ENCODE peak calls at places on chromosomes 5 and 9, in five cellular contexts. One of them, this sample, is unnamed.

GRCh38 chr5:135878156-135878620 is 17.5 kb downstream of the IL9 start:
- DNase-seq in HCT116: no peak
- DNase-seq in astrocyte of the spinal cord: no peak
- DNase-seq in endothelial cell of umbilical vein: no peak
- DNase-seq in IMR-90: no peak
- DNase-seq in this sample: no peak

GRCh38 chr9:37917801-37918664 is 14.1 kb upstream of the SLC25A51 start:
- DNase-seq in HCT116: no peak
- DNase-seq in astrocyte of the spinal cord: no peak
- DNase-seq in endothelial cell of umbilical vein: no peak
- DNase-seq in IMR-90: no peak
- DNase-seq in this sample: no peak

GRCh38 chr9:89576404-89576824 is 28.4 kb upstream of the GADD45G start:
- DNase-seq in HCT116: peak
- DNase-seq in astrocyte of the spinal cord: peak
- DNase-seq in endothelial cell of umbilical vein: peak
- DNase-seq in IMR-90: peak
- DNase-seq in this sample: peak

GRCh38 chr9:75087279-75087823 is 604 bp downstream of the NMRK1 start:
- DNase-seq in HCT116: no peak
- DNase-seq in astrocyte of the spinal cord: peak
- DNase-seq in endothelial cell of umbilical vein: peak
- DNase-seq in IMR-90: peak
- DNase-seq in this sample: peak

GRCh38 chr5:157870837-157871834 is 12.2 kb upstream of the CLINT1 start:
- DNase-seq in HCT116: peak
- DNase-seq in astrocyte of the spinal cord: peak
- DNase-seq in endothelial cell of umbilical vein: peak
- DNase-seq in IMR-90: peak
- DNase-seq in this sample: peak

GRCh38 chr9:81529556-81530193 is 159.7 kb downstream of the TLE1 start:
- DNase-seq in HCT116: peak
- DNase-seq in astrocyte of the spinal cord: peak
- DNase-seq in endothelial cell of umbilical vein: peak
- DNase-seq in IMR-90: peak
- DNase-seq in this sample: peak

GRCh38 chr5:176875014-176875550 is 24.1 kb downstream of the HK3 start:
- DNase-seq in HCT116: no peak
- DNase-seq in astrocyte of the spinal cord: no peak
- DNase-seq in endothelial cell of umbilical vein: no peak
- DNase-seq in IMR-90: no peak
- DNase-seq in this sample: no peak

GRCh38 chr5:39219433-39219832 is at the start of gene FYB1:
- DNase-seq in HCT116: no peak
- DNase-seq in astrocyte of the spinal cord: no peak
- DNase-seq in endothelial cell of umbilical vein: no peak
- DNase-seq in IMR-90: no peak
- DNase-seq in this sample: peak

GRCh38 chr9:128084746-128085145 is 16.7 kb downstream of the SLC25A25 start:
- DNase-seq in HCT116: no peak
- DNase-seq in astrocyte of the spinal cord: no peak
- DNase-seq in endothelial cell of umbilical vein: no peak
- DNase-seq in IMR-90: peak
- DNase-seq in this sample: no peak

GRCh38 chr9:86282979-86283535 is 719 bp upstream of the ISCA1 start:
- DNase-seq in HCT116: no peak
- DNase-seq in astrocyte of the spinal cord: peak
- DNase-seq in endothelial cell of umbilical vein: no peak
- DNase-seq in IMR-90: peak
- DNase-seq in this sample: peak

GRCh38 chr9:127194881-127195713 is 69.5 kb upstream of the GARNL3 start:
- DNase-seq in HCT116: peak
- DNase-seq in astrocyte of the spinal cord: no peak
- DNase-seq in endothelial cell of umbilical vein: no peak
- DNase-seq in IMR-90: peak
- DNase-seq in this sample: peak

DNA sequence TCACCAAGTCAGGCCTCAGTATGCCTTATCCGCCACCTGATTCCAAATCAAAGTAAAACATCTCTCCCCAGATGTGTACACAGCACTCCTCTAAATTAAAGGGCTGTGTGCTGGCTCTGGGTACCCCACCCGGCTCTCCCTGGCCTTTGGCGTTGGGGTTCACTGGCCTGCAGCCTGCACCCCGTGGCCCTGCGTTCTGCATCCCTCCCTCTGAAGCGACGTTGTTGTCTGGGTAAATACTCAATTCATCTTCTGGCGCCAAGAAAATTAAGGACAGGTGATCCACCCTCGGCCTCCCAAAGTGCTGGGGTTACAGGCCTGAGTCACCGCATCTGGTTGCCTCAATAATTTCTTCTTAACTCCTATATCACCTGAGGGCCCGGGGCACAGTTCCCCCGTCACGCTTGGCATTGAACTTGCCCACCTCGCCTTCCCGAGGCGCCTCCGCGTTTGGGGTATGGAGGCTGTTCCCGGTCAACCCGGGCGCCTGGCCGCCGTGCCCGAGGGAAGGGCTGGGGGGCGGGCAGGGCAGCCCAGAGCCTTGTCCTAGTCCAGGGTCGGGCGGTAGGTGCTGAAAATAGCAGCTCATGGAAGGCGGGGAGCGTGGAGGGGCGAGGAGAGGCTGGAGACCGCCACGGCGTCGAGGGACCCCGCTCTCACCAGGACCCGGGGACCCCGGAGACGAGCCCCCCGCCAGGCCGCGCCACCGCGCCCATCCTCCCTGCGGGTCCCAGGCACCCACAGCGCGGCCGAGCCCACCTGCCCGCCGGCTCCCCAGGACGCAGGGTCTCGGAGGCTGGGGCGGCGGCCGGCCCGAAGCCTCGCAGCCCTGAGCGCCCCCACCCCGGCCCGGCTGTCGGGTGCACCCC is 531 bp downstream of the ABO start:
- DNase-seq in HCT116: no peak
- DNase-seq in astrocyte of the spinal cord: no peak
- DNase-seq in endothelial cell of umbilical vein: no peak
- DNase-seq in IMR-90: no peak
- DNase-seq in this sample: no peak
- H3K4me3 ChIP-seq in HCT116: peak
- H3K4me3 ChIP-seq in astrocyte of the spinal cord: no peak
- H3K4me3 ChIP-seq in endothelial cell of umbilical vein: no peak
- H3K4me3 ChIP-seq in IMR-90: no peak
- H3K4me3 ChIP-seq in this sample: no peak

GRCh38 chr9:99011161-99011709 is 67.5 kb downstream of the COL15A1 start:
- DNase-seq in HCT116: no peak
- DNase-seq in astrocyte of the spinal cord: peak
- DNase-seq in endothelial cell of umbilical vein: no peak
- DNase-seq in IMR-90: peak
- DNase-seq in this sample: no peak
- TF ChIP-seq CTCF in HCT116: no peak
- TF ChIP-seq CTCF in astrocyte of the spinal cord: no peak
- TF ChIP-seq CTCF in endothelial cell of umbilical vein: no peak
- TF ChIP-seq CTCF in IMR-90: no peak
- TF ChIP-seq CTCF in this sample: no peak

GRCh38 chr9:21935631-21936030 is 58.6 kb downstream of the CDKN2A start:
- DNase-seq in HCT116: no peak
- DNase-seq in astrocyte of the spinal cord: no peak
- DNase-seq in endothelial cell of umbilical vein: no peak
- DNase-seq in IMR-90: no peak
- DNase-seq in this sample: no peak

GRCh38 chr9:21933281-21933680 is 60.9 kb downstream of the CDKN2A start:
- DNase-seq in HCT116: peak
- DNase-seq in astrocyte of the spinal cord: no peak
- DNase-seq in endothelial cell of umbilical vein: no peak
- DNase-seq in IMR-90: no peak
- DNase-seq in this sample: peak

GRCh38 chr9:21936161-21936560 is 58.0 kb downstream of the CDKN2A start:
- DNase-seq in HCT116: no peak
- DNase-seq in astrocyte of the spinal cord: no peak
- DNase-seq in endothelial cell of umbilical vein: no peak
- DNase-seq in IMR-90: no peak
- DNase-seq in this sample: no peak

GRCh38 chr9:21931428-21931827 is 62.8 kb downstream of the CDKN2A start:
- DNase-seq in HCT116: no peak
- DNase-seq in astrocyte of the spinal cord: no peak
- DNase-seq in endothelial cell of umbilical vein: no peak
- DNase-seq in IMR-90: peak
- DNase-seq in this sample: peak

DNA sequence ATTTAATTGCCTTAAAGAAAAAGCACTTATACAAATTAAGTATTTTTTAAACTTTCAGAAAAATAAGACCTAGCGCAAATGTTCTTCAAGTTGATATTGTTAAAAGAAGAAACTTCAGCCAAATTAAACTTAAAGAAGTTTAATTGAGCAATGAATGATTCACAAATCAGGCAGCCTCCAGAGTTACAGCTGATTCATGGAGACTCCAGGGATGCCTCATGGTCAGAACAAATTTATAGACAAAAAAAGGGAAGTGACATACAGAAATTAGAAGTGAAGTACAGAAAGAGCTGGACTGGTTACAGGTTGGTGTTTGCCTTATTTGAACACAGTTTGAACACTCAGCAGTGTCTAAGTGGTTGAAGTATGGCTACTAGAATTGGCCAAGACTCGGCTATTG is 60.3 kb downstream of the CDKN2A start:
- DNase-seq in HCT116: no peak
- DNase-seq in astrocyte of the spinal cord: peak
- DNase-seq in endothelial cell of umbilical vein: no peak
- DNase-seq in IMR-90: peak
- DNase-seq in this sample: peak
- H3K4me3 ChIP-seq in HCT116: no peak
- H3K4me3 ChIP-seq in astrocyte of the spinal cord: no peak
- H3K4me3 ChIP-seq in endothelial cell of umbilical vein: no peak
- H3K4me3 ChIP-seq in IMR-90: no peak
- H3K4me3 ChIP-seq in this sample: no peak

DNA sequence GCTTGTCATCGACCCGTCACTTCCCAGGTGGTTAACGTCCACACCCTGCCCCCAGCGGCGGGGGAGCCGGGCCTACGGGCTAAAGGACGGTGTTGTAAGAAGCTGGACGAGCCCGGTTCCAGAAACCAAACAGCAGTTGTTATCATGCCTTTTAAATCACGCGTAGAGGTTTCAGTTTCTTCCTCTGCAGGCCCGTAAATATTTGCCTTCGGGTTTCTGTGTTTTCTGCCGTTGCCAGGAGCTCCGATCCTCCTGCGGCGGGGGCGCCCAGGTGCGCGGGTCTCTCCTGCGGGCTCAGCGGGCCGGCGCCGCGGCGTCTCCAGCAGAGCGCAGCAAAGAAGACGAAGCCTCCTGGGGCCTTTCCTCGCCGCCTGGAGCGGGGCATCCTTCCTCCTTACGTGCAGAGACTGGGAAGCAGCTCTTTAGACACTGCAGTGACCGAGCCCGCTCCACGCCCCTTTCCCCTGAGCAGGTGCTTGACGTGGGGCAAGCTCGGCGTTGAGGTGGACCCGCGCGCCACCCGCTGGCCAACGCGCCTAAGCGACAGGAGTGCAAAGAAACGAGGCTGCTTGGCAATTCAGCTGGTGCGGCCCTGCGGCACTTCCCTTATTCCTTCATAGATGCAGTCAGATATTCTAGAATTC is 21.8 kb upstream of the TTC1 start:
- DNase-seq in HCT116: peak
- DNase-seq in astrocyte of the spinal cord: peak
- DNase-seq in endothelial cell of umbilical vein: peak
- DNase-seq in IMR-90: peak
- DNase-seq in this sample: peak
- TF ChIP-seq CTCF in HCT116: peak
- TF ChIP-seq CTCF in astrocyte of the spinal cord: peak
- TF ChIP-seq CTCF in endothelial cell of umbilical vein: peak
- TF ChIP-seq CTCF in IMR-90: peak
- TF ChIP-seq CTCF in this sample: peak

GRCh38 chr9:14272924-14273528 is 40.9 kb downstream of the NFIB start:
- DNase-seq in HCT116: no peak
- DNase-seq in astrocyte of the spinal cord: peak
- DNase-seq in endothelial cell of umbilical vein: peak
- DNase-seq in IMR-90: no peak
- DNase-seq in this sample: no peak
- H3K4me3 ChIP-seq in HCT116: no peak
- H3K4me3 ChIP-seq in astrocyte of the spinal cord: no peak
- H3K4me3 ChIP-seq in endothelial cell of umbilical vein: no peak
- H3K4me3 ChIP-seq in IMR-90: no peak
- H3K4me3 ChIP-seq in this sample: no peak

DNA sequence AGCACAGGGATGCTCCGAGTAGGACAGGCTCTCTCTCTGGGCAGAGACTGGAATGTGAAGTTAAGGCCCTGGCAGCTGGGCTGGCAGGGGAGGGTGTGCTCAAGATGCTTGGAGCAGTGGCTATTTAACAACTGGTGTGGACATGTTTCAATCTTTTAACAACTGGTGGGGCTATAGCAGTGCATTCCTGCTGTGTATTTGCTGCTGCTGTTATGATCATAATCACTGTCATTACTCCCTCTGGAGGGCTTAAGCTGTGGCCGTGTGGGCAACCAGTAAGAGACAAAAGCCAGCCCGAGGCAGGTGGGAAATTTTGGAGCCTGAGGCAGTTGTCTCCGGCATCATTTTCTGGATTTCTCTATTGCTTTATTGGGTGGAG is 33.3 kb upstream of the PTGS1 start:
- DNase-seq in HCT116: no peak
- DNase-seq in astrocyte of the spinal cord: no peak
- DNase-seq in endothelial cell of umbilical vein: no peak
- DNase-seq in IMR-90: no peak
- DNase-seq in this sample: no peak
- TF ChIP-seq CTCF in HCT116: no peak
- TF ChIP-seq CTCF in astrocyte of the spinal cord: no peak
- TF ChIP-seq CTCF in endothelial cell of umbilical vein: no peak
- TF ChIP-seq CTCF in IMR-90: no peak
- TF ChIP-seq CTCF in this sample: no peak

GRCh38 chr9:108567571-108567970 is 288.2 kb downstream of the ACTL7B start:
- DNase-seq in HCT116: no peak
- DNase-seq in astrocyte of the spinal cord: no peak
- DNase-seq in endothelial cell of umbilical vein: no peak
- DNase-seq in IMR-90: no peak
- DNase-seq in this sample: no peak

GRCh38 chr9:108565651-108566378 is 290.0 kb downstream of the ACTL7B start:
- DNase-seq in HCT116: peak
- DNase-seq in astrocyte of the spinal cord: peak
- DNase-seq in endothelial cell of umbilical vein: peak
- DNase-seq in IMR-90: peak
- DNase-seq in this sample: peak

GRCh38 chr9:108568093-108568492 is 287.7 kb downstream of the ACTL7B start:
- DNase-seq in HCT116: no peak
- DNase-seq in astrocyte of the spinal cord: no peak
- DNase-seq in endothelial cell of umbilical vein: no peak
- DNase-seq in IMR-90: no peak
- DNase-seq in this sample: peak

GRCh38 chr9:108575286-108575685 is 280.5 kb downstream of the ACTL7B start:
- DNase-seq in HCT116: no peak
- DNase-seq in astrocyte of the spinal cord: no peak
- DNase-seq in endothelial cell of umbilical vein: no peak
- DNase-seq in IMR-90: no peak
- DNase-seq in this sample: no peak

DNA sequence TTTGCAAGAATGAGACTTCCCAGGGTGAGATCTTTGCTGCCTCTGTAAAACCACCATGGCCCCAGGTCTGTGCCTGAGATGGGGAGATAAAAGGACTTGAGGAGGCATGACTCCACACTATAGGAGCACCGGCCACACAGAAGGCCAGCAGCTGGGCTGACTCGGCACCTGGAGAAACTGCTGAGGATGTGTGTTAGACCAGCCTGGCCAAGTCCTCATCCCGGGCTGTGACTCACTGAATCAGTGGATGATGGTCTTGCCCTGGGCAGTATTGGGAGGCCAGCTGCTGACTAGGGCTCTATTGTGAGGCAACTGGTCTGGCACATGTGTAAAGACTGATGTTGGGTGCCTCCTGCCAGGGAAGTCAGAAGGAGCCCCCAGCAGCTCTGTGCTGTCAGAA is 286.2 kb downstream of the ACTL7B start:
- DNase-seq in HCT116: no peak
- DNase-seq in astrocyte of the spinal cord: peak
- DNase-seq in endothelial cell of umbilical vein: no peak
- DNase-seq in IMR-90: peak
- DNase-seq in this sample: peak
- H3K4me3 ChIP-seq in HCT116: no peak
- H3K4me3 ChIP-seq in astrocyte of the spinal cord: no peak
- H3K4me3 ChIP-seq in endothelial cell of umbilical vein: no peak
- H3K4me3 ChIP-seq in IMR-90: no peak
- H3K4me3 ChIP-seq in this sample: no peak

This sample was measured in epithelial cell of esophagus.